ENCODE peak calls at places on chromosomes 1 and 21, in nine cellular contexts. J, Y, P, G, X, H, T, O and Z are unnamed samples.

GRCh38 chr1:59730759-59731478 is 83.8 kb upstream of the HOOK1 start:
- DNase-seq in Y (no peak), G (peak; percentile 73), O (peak; percentile 33), H (peak; percentile 97), T (no peak), P (peak; percentile 72), J (peak; percentile 84), X (no peak), Z (peak; percentile 77)

GRCh38 chr1:80675469-80675868 is 1125.3 kb upstream of the ADGRL2 start:
- DNase-seq in X (no peak), G (no peak), P (no peak), O (no peak), H (peak; percentile 48), Y (no peak), J (peak; percentile 15), T (no peak), Z (no peak)

GRCh38 chr1:18109756-18110597 is 2.4 kb downstream of the IGSF21 start:
- DNase-seq in P (peak; percentile 59), Y (peak; percentile 38), O (peak; percentile 39), H (no peak), X (no peak), G (peak; percentile 61), J (no peak), T (peak; percentile 4), Z (peak; percentile 73)

GRCh38 chr21:25638634-25639166 is 358 bp upstream of the JAM2 start:
- DNase-seq in T (no peak), X (peak; percentile 12), J (peak; percentile 50), O (no peak), P (no peak), G (peak; percentile 16), Y (no peak), H (peak; percentile 55), Z (no peak)

GRCh38 chr1:227343201-227343600 is 24.9 kb upstream of the CDC42BPA start:
- DNase-seq in Y (no peak), O (no peak), J (no peak), X (no peak), G (peak; percentile 40), H (no peak), T (no peak), P (no peak), Z (no peak)

GRCh38 chr21:46119565-46120271 is 21.8 kb downstream of the COL6A2 start:
- DNase-seq in P (peak; percentile 6), X (no peak), H (no peak), Y (no peak), J (no peak), T (no peak), G (no peak), O (no peak), Z (no peak)

GRCh38 chr1:214440219-214440965 is 111.0 kb downstream of the PTPN14 start:
- DNase-seq in O (no peak), P (no peak), T (no peak), X (no peak), J (no peak), G (no peak), Y (no peak), H (no peak), Z (no peak)

GRCh38 chr1:233244183-233244582 is 51.3 kb downstream of the PCNX2 start:
- DNase-seq in P (no peak), H (peak; percentile 16), Y (no peak), T (no peak), J (peak; percentile 78), O (no peak), X (no peak), G (peak; percentile 34), Z (no peak)

GRCh38 chr1:228096416-228097332 is 6.5 kb downstream of the C1orf35 start:
- DNase-seq in T (no peak), Y (no peak), G (no peak), H (no peak), J (no peak), P (no peak), O (no peak), X (no peak), Z (no peak)

GRCh38 chr1:31802190-31803150 is 13.4 kb downstream of the SPOCD1 start:
- DNase-seq in X (no peak), Y (no peak), P (peak; percentile 12), J (peak; percentile 23), G (no peak), T (no peak), O (no peak), H (peak; percentile 25), Z (no peak)

GRCh38 chr1:52601519-52601918 is 652 bp upstream of the GPX7 start:
- DNase-seq in P (no peak), H (no peak), X (no peak), O (no peak), T (no peak), J (no peak), G (no peak), Y (no peak), Z (no peak)

GRCh38 chr1:24154215-24154614 is 11.3 kb upstream of the IL22RA1 start:
- DNase-seq in T (peak; percentile 38), G (no peak), X (no peak), H (no peak), P (no peak), J (no peak), O (peak; percentile 46), Y (peak; percentile 79), Z (no peak)

GRCh38 chr21:46585191-46585953 is 19.5 kb downstream of the S100B start:
- DNase-seq in G (no peak), J (no peak), T (no peak), P (no peak), O (peak; percentile 34), X (no peak), Y (peak; percentile 83), H (no peak), Z (no peak)

GRCh38 chr21:32389337-32390015 is 3.3 kb downstream of the URB1 start:
- DNase-seq in T (no peak), X (no peak), P (no peak), O (no peak), G (peak; percentile 76), J (peak; percentile 46), H (no peak), Y (no peak), Z (no peak)

GRCh38 chr1:9687876-9688582 is 36.5 kb downstream of the PIK3CD start:
- DNase-seq in O (no peak), J (peak; percentile 38), P (no peak), X (peak; percentile 29), G (peak; percentile 62), Y (peak; percentile 47), T (no peak), H (no peak), Z (peak; percentile 41)

GRCh38 chr1:212247179-212247721 is 38.0 kb upstream of the PPP2R5A start:
- DNase-seq in Y (no peak), P (no peak), J (peak; percentile 50), O (no peak), G (no peak), H (peak; percentile 57), T (no peak), X (no peak), Z (no peak)

GRCh38 chr1:6975991-6976390 is 190.7 kb downstream of the CAMTA1 start:
- DNase-seq in J (no peak), P (no peak), T (no peak), Y (no peak), G (no peak), O (no peak), H (no peak), X (no peak), Z (no peak)

GRCh38 chr1:38527373-38527966 is 332.1 kb downstream of the RRAGC start:
- DNase-seq in P (no peak), J (no peak), Y (no peak), G (no peak), X (no peak), H (no peak), T (no peak), O (no peak), Z (peak; percentile 34)

GRCh38 chr1:5707566-5708178 is 284.6 kb downstream of the NPHP4 start:
- DNase-seq in J (no peak), Y (peak; percentile 3), O (no peak), T (no peak), X (no peak), H (no peak), G (no peak), P (no peak), Z (no peak)

GRCh38 chr1:173152585-173152984 is 54.5 kb downstream of the TNFSF4 start:
- DNase-seq in Y (no peak), H (no peak), J (no peak), X (no peak), G (no peak), P (no peak), T (no peak), O (no peak), Z (no peak)

GRCh38 chr1:53134961-53135734 is 7.3 kb downstream of the SLC1A7 start:
- DNase-seq in P (no peak), G (peak; percentile 31), J (peak; percentile 91), O (no peak), T (no peak), Y (no peak), H (peak; percentile 96), X (no peak), Z (peak; percentile 43)

GRCh38 chr1:29966526-29967045 is 730.3 kb downstream of the PTPRU start:
- DNase-seq in T (no peak), O (no peak), G (no peak), H (no peak), J (no peak), Y (no peak), X (no peak), P (no peak), Z (no peak)

GRCh38 chr21:27536319-27536718 is 569.4 kb upstream of the ADAMTS5 start:
- DNase-seq in Y (no peak), G (no peak), T (no peak), J (peak; percentile 12), X (no peak), P (no peak), O (no peak), H (peak; percentile 21), Z (no peak)

GRCh38 chr21:26844258-26845065 is 747 bp downstream of the ADAMTS1 start:
- DNase-seq in P (peak; percentile 59), Y (no peak), X (peak; percentile 44), J (peak; percentile 61), G (peak; percentile 57), H (peak; percentile 52), T (no peak), O (no peak), Z (no peak)

GRCh38 chr1:12615916-12616708 is 1.9 kb downstream of the DHRS3 start:
- DNase-seq in X (no peak), G (peak; percentile 76), O (no peak), Y (peak; percentile 39), T (no peak), P (peak; percentile 47), J (peak; percentile 57), H (no peak), Z (peak; percentile 80)

GRCh38 chr1:94553931-94554330 is 12.4 kb upstream of the F3 start:
- DNase-seq in G (no peak), J (no peak), X (no peak), T (no peak), P (no peak), H (no peak), O (no peak), Y (no peak), Z (no peak)

GRCh38 chr1:180244840-180245239 is 14.8 kb downstream of the LHX4 start:
- DNase-seq in G (no peak), X (no peak), T (no peak), J (no peak), H (no peak), O (no peak), Y (no peak), P (no peak), Z (peak; percentile 36)

GRCh38 chr1:197782719-197783328 is 7.5 kb upstream of the DENND1B start:
- DNase-seq in P (no peak), H (no peak), T (no peak), J (no peak), G (no peak), Y (no peak), O (no peak), X (no peak), Z (no peak)

GRCh38 chr1:97243973-97244560 is 522.5 kb downstream of the PTBP2 start:
- DNase-seq in H (peak; percentile 58), X (no peak), P (no peak), J (peak; percentile 43), T (no peak), Y (no peak), G (peak; percentile 4), O (no peak), Z (no peak)

GRCh38 chr21:18495553-18495952 is 92.0 kb upstream of the TMPRSS15 start:
- DNase-seq in H (no peak), T (no peak), Y (no peak), X (no peak), O (no peak), J (no peak), P (no peak), G (no peak), Z (no peak)

GRCh38 chr1:51627672-51628071 is 10.8 kb downstream of the OSBPL9 start:
- DNase-seq in P (no peak), Y (peak; percentile 3), X (no peak), J (peak; percentile 78), G (peak; percentile 50), O (no peak), T (no peak), H (peak; percentile 75), Z (no peak)